ENCODE peak calls at places on chromosome 17, in nine cellular contexts. K is A549, Q is AG04450, Y is omental fat pad, G is psoas muscle, V is body of pancreas, B is RCC 7860, D is NCI-H526, C is amniotic stem cell. S is an unnamed sample.

GRCh38 chr17:11284811-11285210 is 43.8 kb downstream of the SHISA6 start:
- DNase-seq in B (no peak), V (no peak), G (no peak), Y (no peak), C (no peak), D (no peak), K (no peak), Q (no peak), S (no peak)

GRCh38 chr17:75288784-75289121 is 480 bp downstream of the SLC25A19 start:
- DNase-seq in Y (no peak), K (no peak), C (no peak), B (peak), D (peak), Q (no peak), V (no peak), G (peak), S (no peak)

GRCh38 chr17:82228842-82229685 is at the start of gene SLC16A3:
- DNase-seq in D (peak), Y (no peak), Q (no peak), V (peak), B (no peak), G (peak), C (peak), K (peak), S (no peak)

GRCh38 chr17:80882323-80882722 is 109.3 kb upstream of the CHMP6 start:
- DNase-seq in D (no peak), C (no peak), Y (no peak), Q (no peak), K (no peak), G (no peak), V (no peak), B (no peak), S (peak)

GRCh38 chr17:45227101-45227591 is 5.5 kb downstream of the FMNL1 start:
- DNase-seq in D (no peak), Q (no peak), Y (no peak), G (no peak), C (no peak), K (no peak), V (no peak), B (no peak), S (no peak)

GRCh38 chr17:3546521-3546920 is 11.1 kb downstream of the TRPV3 start:
- DNase-seq in Q (no peak), V (no peak), C (no peak), Y (no peak), G (no peak), D (no peak), B (no peak), K (no peak), S (no peak)

GRCh38 chr17:81511550-81511799 is 1.1 kb downstream of the ACTG1 start:
- DNase-seq in K (no peak), C (no peak), V (no peak), Y (no peak), D (no peak), B (no peak), Q (no peak), G (no peak), S (no peak)

GRCh38 chr17:62581769-62582168 is 45.7 kb upstream of the MRC2 start:
- DNase-seq in B (no peak), K (no peak), V (no peak), D (no peak), Q (no peak), C (no peak), G (no peak), Y (no peak), S (no peak)

GRCh38 chr17:44940321-44940720 is 7.3 kb downstream of the KIF18B start:
- DNase-seq in K (peak), V (peak), B (no peak), C (no peak), G (no peak), D (no peak), Q (no peak), Y (no peak), S (no peak)

GRCh38 chr17:565506-565905 is 149.1 kb downstream of the VPS53 start:
- DNase-seq in Q (no peak), B (no peak), C (no peak), G (no peak), D (no peak), Y (no peak), V (no peak), K (peak), S (no peak)

GRCh38 chr17:48276776-48277175 is 153.2 kb downstream of the SKAP1 start:
- DNase-seq in D (no peak), G (no peak), B (no peak), Q (no peak), K (no peak), Y (no peak), C (no peak), V (no peak), S (no peak)

GRCh38 chr17:9924735-9925191 is 19.7 kb upstream of the RCVRN start:
- DNase-seq in B (peak), C (peak), V (no peak), Y (no peak), D (peak), Q (peak), G (no peak), K (peak), S (peak)

GRCh38 chr17:42120161-42121065 is 754 bp downstream of the KAT2A start:
- DNase-seq in B (no peak), V (no peak), C (no peak), Q (no peak), G (no peak), D (peak), Y (no peak), K (no peak), S (no peak)

GRCh38 chr17:27438631-27439030 is 17.6 kb upstream of the KSR1 start:
- DNase-seq in C (no peak), G (no peak), B (no peak), V (no peak), Q (no peak), K (no peak), Y (no peak), D (no peak), S (no peak)

GRCh38 chr17:19755821-19756510 is 7.9 kb upstream of the ALDH3A1 start:
- DNase-seq in G (no peak), V (no peak), Q (no peak), K (no peak), Y (no peak), C (no peak), B (no peak), D (no peak), S (no peak)

GRCh38 chr17:80649200-80649644 is 104.6 kb downstream of the RPTOR start:
- DNase-seq in Y (no peak), Q (no peak), G (peak), V (no peak), C (no peak), K (no peak), D (no peak), B (no peak), S (no peak)

GRCh38 chr17:80024206-80024972 is 11.3 kb downstream of the TBC1D16 start:
- DNase-seq in D (no peak), V (no peak), G (no peak), C (no peak), B (no peak), K (no peak), Y (no peak), Q (no peak), S (no peak)

GRCh38 chr17:8126306-8127066 is 2.6 kb upstream of the HES7 start:
- DNase-seq in G (no peak), D (peak), C (no peak), K (peak), Y (no peak), V (peak), B (peak), Q (no peak), S (peak)

GRCh38 chr17:3814361-3814760 is 13.4 kb upstream of the ITGAE start:
- DNase-seq in G (no peak), D (no peak), V (no peak), K (no peak), Q (no peak), C (no peak), Y (no peak), B (no peak), S (no peak)

GRCh38 chr17:79970576-79971068 is 65.0 kb downstream of the TBC1D16 start:
- DNase-seq in B (no peak), D (peak), Y (no peak), C (no peak), Q (no peak), K (peak), G (no peak), V (no peak), S (no peak)

GRCh38 chr17:49554694-49555494 is 20.8 kb upstream of the NXPH3 start:
- DNase-seq in B (no peak), K (no peak), C (no peak), Q (no peak), Y (no peak), V (no peak), D (no peak), G (no peak), S (no peak)

GRCh38 chr17:4405699-4406098 is 28.0 kb upstream of the SPNS3 start:
- DNase-seq in B (no peak), C (no peak), G (no peak), V (no peak), Q (no peak), D (no peak), K (no peak), Y (no peak), S (no peak)

GRCh38 chr17:1267471-1267947 is 2.7 kb upstream of the BHLHA9 start:
- DNase-seq in G (no peak), D (no peak), C (no peak), B (no peak), V (peak), K (peak), Y (no peak), Q (no peak), S (peak)

GRCh38 chr17:28573521-28573920 is 2.2 kb upstream of the PIGS start:
- DNase-seq in B (no peak), Q (no peak), Y (no peak), K (no peak), G (no peak), D (no peak), C (no peak), V (no peak), S (no peak)

GRCh38 chr17:2253768-2254406 is 49.7 kb downstream of the SMG6 start:
- DNase-seq in D (no peak), Y (no peak), B (no peak), C (no peak), G (no peak), K (no peak), V (no peak), Q (no peak), S (no peak)

GRCh38 chr17:39740357-39741111 is 2.8 kb downstream of the GRB7 start:
- DNase-seq in G (no peak), D (peak), B (peak), C (no peak), V (peak), K (peak), Y (peak), Q (no peak), S (no peak)

GRCh38 chr17:75720656-75721462 is at the start of gene ITGB4:
- DNase-seq in C (no peak), K (peak), D (peak), Y (no peak), G (no peak), B (no peak), V (peak), Q (no peak), S (peak)

GRCh38 chr17:29645516-29646051 is 22.9 kb upstream of the CORO6 start:
- DNase-seq in Y (peak), K (no peak), G (peak), D (no peak), B (no peak), V (peak), C (no peak), Q (peak), S (peak)

GRCh38 chr17:50169121-50169764 is 3.4 kb downstream of the SGCA start:
- DNase-seq in D (peak), Q (no peak), G (peak), Y (no peak), C (no peak), B (peak), K (peak), V (peak), S (no peak)